ENCODE peak calls at places on chromosomes 4 and X, in six cellular contexts. S, U, B, D, L and T are unnamed samples.

GRCh38 chr4:19693949-19694597 is 557.6 kb upstream of the SLIT2 start:
- DNase-seq in B (no peak), S (peak; percentile 28), D (no peak), L (no peak), U (peak; percentile 13), T (no peak)

GRCh38 chrX:107293056-107293455 is 86.6 kb downstream of the DNAAF6 start:
- DNase-seq in S (no peak), L (no peak), D (no peak), B (no peak), U (no peak), T (no peak)

GRCh38 chr4:81164623-81165416 is 50.2 kb downstream of the PRKG2 start:
- DNase-seq in B (peak; percentile 73), L (no peak), U (no peak), S (no peak), D (no peak), T (no peak)

GRCh38 chr4:128386761-128387599 is 99.4 kb upstream of the PGRMC2 start:
- DNase-seq in L (no peak), D (peak; percentile 97), S (peak; percentile 91), B (peak; percentile 80), U (no peak), T (no peak)

GRCh38 chr4:39814403-39815185 is 116.7 kb downstream of the UBE2K start:
- DNase-seq in D (no peak), B (peak; percentile 8), L (peak; percentile 25), U (peak; percentile 16), S (no peak), T (no peak)

GRCh38 chr4:75289843-75290616 is 224.2 kb downstream of the RCHY1 start:
- DNase-seq in D (no peak), L (no peak), U (peak; percentile 31), B (no peak), S (no peak), T (no peak)

GRCh38 chr4:99404595-99405287 is 30.4 kb downstream of the ADH7 start:
- DNase-seq in D (no peak), B (peak; percentile 80), U (no peak), S (no peak), L (no peak), T (no peak)

GRCh38 chrX:4805559-4805958 is 1092.1 kb upstream of the PRKX start:
- DNase-seq in S (no peak), B (no peak), D (no peak), U (no peak), L (no peak), T (no peak)

GRCh38 chr4:8351931-8352367 is 82.4 kb downstream of the HTRA3 start:
- DNase-seq in S (no peak), D (no peak), L (no peak), U (no peak), B (no peak), T (no peak)

GRCh38 chr4:170853422-170854021 is 763.8 kb upstream of the AADAT start:
- DNase-seq in L (no peak), S (peak; percentile 31), U (peak; percentile 45), D (peak; percentile 47), B (peak; percentile 19), T (no peak)

GRCh38 chrX:128781506-128781905 is 729.3 kb upstream of the ACTRT1 start:
- DNase-seq in U (peak; percentile 26), S (no peak), L (no peak), B (no peak), D (peak; percentile 30), T (no peak)

GRCh38 chr4:60116592-60116991 is 1083.5 kb upstream of the ADGRL3 start:
- DNase-seq in D (no peak), B (no peak), L (no peak), S (no peak), U (no peak), T (no peak)

GRCh38 chr4:36640876-36641275 is 359.5 kb downstream of the DTHD1 start:
- DNase-seq in L (no peak), D (no peak), U (no peak), S (no peak), B (no peak), T (no peak)

GRCh38 chr4:183142566-183143545 is 43.8 kb downstream of the WWC2 start:
- DNase-seq in S (peak; percentile 72), U (no peak), B (peak; percentile 48), D (no peak), L (no peak), T (no peak)

GRCh38 chrX:41478397-41478911 is 31.3 kb downstream of the NYX start:
- DNase-seq in S (no peak), B (no peak), D (no peak), U (no peak), L (no peak), T (no peak)

GRCh38 chrX:33252306-33252825 is 41.0 kb upstream of the DMD start:
- DNase-seq in L (no peak), U (peak; percentile 6), D (no peak), S (no peak), B (no peak), T (no peak)

GRCh38 chr4:158768577-158769174 is at the start of gene FNIP2:
- DNase-seq in D (peak; percentile 94), U (peak; percentile 15), S (peak; percentile 93), B (no peak), L (peak; percentile 73), T (peak; percentile 87)

GRCh38 chr4:158656439-158656838 is 15.2 kb downstream of the C4orf46 start:
- DNase-seq in U (no peak), D (no peak), S (no peak), L (no peak), B (no peak), T (no peak)

GRCh38 chr4:16116493-16116990 is 32.7 kb upstream of the PROM1 start:
- DNase-seq in S (no peak), U (no peak), D (no peak), B (no peak), L (no peak), T (no peak)

GRCh38 chrX:47530054-47530453 is 31.0 kb upstream of the ARAF start:
- DNase-seq in U (no peak), S (no peak), L (no peak), D (no peak), B (no peak), T (no peak)

GRCh38 chr4:8330821-8331566 is 61.4 kb downstream of the HTRA3 start:
- DNase-seq in S (peak; percentile 91), B (no peak), L (no peak), U (no peak), D (peak; percentile 86), T (no peak)

GRCh38 chr4:128865132-128865531 is 55.6 kb downstream of the JADE1 start:
- DNase-seq in U (no peak), D (no peak), S (no peak), L (no peak), B (no peak), T (no peak)

GRCh38 chrX:32408389-32408788 is 803.0 kb downstream of the DMD start:
- DNase-seq in L (no peak), U (peak; percentile 62), D (no peak), S (no peak), B (no peak), T (no peak)

GRCh38 chr4:40316782-40317635 is 18.1 kb upstream of the CHRNA9 start:
- DNase-seq in U (peak; percentile 86), D (no peak), L (peak; percentile 38), S (no peak), B (peak; percentile 81), T (peak; percentile 74)

GRCh38 chrX:50180073-50180940 is 20.5 kb downstream of the AKAP4 start:
- DNase-seq in D (no peak), U (peak; percentile 63), L (no peak), B (no peak), S (no peak), T (no peak)

GRCh38 chr4:109972786-109973528 is 60.3 kb downstream of the EGF start:
- DNase-seq in L (no peak), D (no peak), S (no peak), U (no peak), B (no peak), T (no peak)